ENCODE peak calls at places on chromosomes 5 and 9, in nine cellular contexts. K is foreskin fibroblast, F is omental fat pad, R is HFFc6, W is Caco-2, S is H1, I is endothelial cell, P is cardiac fibroblast, Z is colonic mucosa. Y is an unnamed sample.
A peak's percentile ranks its signal among the peaks of the same experiment; 100 is the strongest.

GRCh38 chr9:122056484-122056883 is 36.6 kb downstream of the TTLL11 start:
- DNase-seq in S (peak; percentile 57), W (peak; percentile 66), P (no peak), F (no peak), Z (no peak), I (peak; percentile 25), R (no peak), K (no peak), Y (no peak)

GRCh38 chr5:2863675-2864433 is 112.4 kb upstream of the IRX2 start:
- DNase-seq in P (no peak), R (no peak), W (no peak), K (no peak), I (no peak), F (no peak), Z (no peak), S (no peak), Y (no peak)

GRCh38 chr9:126853667-126854066 is 6.8 kb upstream of the ZBTB34 start:
- DNase-seq in W (no peak), P (no peak), K (peak; percentile 43), Z (no peak), S (peak; percentile 23), R (peak; percentile 81), F (no peak), I (no peak), Y (no peak)

GRCh38 chr9:126499005-126499910 is 114.5 kb upstream of the LMX1B start:
- DNase-seq in S (peak; percentile 79), Z (no peak), W (peak; percentile 63), F (no peak), I (peak; percentile 64), R (no peak), K (peak; percentile 28), P (peak; percentile 44), Y (no peak)

GRCh38 chr9:111516061-111516465 is 8.9 kb upstream of the ZNF483 start:
- DNase-seq in S (no peak), I (no peak), R (no peak), P (peak; percentile 22), K (no peak), F (no peak), W (no peak), Z (no peak), Y (no peak)

GRCh38 chr5:54455413-54456157 is at the start of gene HSPB3:
- DNase-seq in S (no peak), F (no peak), P (peak; percentile 81), W (no peak), R (peak; percentile 91), I (no peak), K (peak; percentile 92), Z (no peak), Y (peak; percentile 82)

GRCh38 chr9:99385814-99386279 is 163.8 kb downstream of the SEC61B start:
- DNase-seq in Z (no peak), F (no peak), W (no peak), P (no peak), S (no peak), K (peak; percentile 55), R (peak; percentile 39), I (no peak), Y (peak; percentile 53)

GRCh38 chr9:92393686-92394085 is 10.7 kb downstream of the OGN start:
- DNase-seq in W (no peak), R (no peak), S (no peak), F (no peak), Z (no peak), K (no peak), I (no peak), P (peak; percentile 60), Y (no peak)

GRCh38 chr5:142784405-142784955 is 14.3 kb downstream of the ARHGAP26 start:
- DNase-seq in F (no peak), I (no peak), Z (no peak), K (no peak), R (no peak), W (no peak), P (no peak), S (no peak), Y (no peak)

GRCh38 chr9:115046199-115046598 is 71.8 kb downstream of the TNC start:
- DNase-seq in Z (no peak), S (no peak), W (no peak), F (no peak), P (no peak), K (no peak), R (no peak), I (no peak), Y (no peak)

GRCh38 chr5:64635056-64635686 is 55.1 kb upstream of the SHISAL2B start:
- DNase-seq in W (peak; percentile 21), Z (no peak), F (no peak), R (peak; percentile 11), K (peak; percentile 20), I (no peak), P (peak; percentile 60), S (no peak), Y (no peak)

GRCh38 chr5:2334686-2335085 is 416.8 kb downstream of the IRX2 start:
- DNase-seq in F (no peak), S (no peak), I (no peak), P (no peak), W (no peak), R (no peak), Z (no peak), K (no peak), Y (no peak)

GRCh38 chr5:178196986-178197385 is 7.3 kb upstream of the HNRNPAB start:
- DNase-seq in S (peak; percentile 67), P (no peak), W (peak; percentile 36), I (peak; percentile 55), K (no peak), F (no peak), Z (no peak), R (no peak), Y (no peak)

GRCh38 chr5:989961-990530 is 18.6 kb upstream of the NKD2 start:
- DNase-seq in R (no peak), S (peak; percentile 54), K (no peak), P (peak; percentile 68), I (peak; percentile 73), Z (peak; percentile 59), W (peak; percentile 58), F (no peak), Y (no peak)

GRCh38 chr9:121651295-121652036 is at the start of gene DAB2IP:
- DNase-seq in P (peak; percentile 50), F (no peak), I (peak; percentile 76), K (no peak), R (no peak), S (peak; percentile 90), W (peak; percentile 86), Z (peak; percentile 71), Y (no peak)

GRCh38 chr5:78360674-78361225 is 333 bp downstream of the SCAMP1 start:
- DNase-seq in P (no peak), R (no peak), Z (peak; percentile 74), W (peak; percentile 51), I (peak; percentile 37), F (peak; percentile 22), K (no peak), S (peak; percentile 72), Y (no peak)

GRCh38 chr9:134462304-134462703 is 136.0 kb downstream of the RXRA start:
- DNase-seq in W (no peak), K (no peak), S (no peak), P (no peak), Z (no peak), F (no peak), I (no peak), R (no peak), Y (no peak)

DNA sequence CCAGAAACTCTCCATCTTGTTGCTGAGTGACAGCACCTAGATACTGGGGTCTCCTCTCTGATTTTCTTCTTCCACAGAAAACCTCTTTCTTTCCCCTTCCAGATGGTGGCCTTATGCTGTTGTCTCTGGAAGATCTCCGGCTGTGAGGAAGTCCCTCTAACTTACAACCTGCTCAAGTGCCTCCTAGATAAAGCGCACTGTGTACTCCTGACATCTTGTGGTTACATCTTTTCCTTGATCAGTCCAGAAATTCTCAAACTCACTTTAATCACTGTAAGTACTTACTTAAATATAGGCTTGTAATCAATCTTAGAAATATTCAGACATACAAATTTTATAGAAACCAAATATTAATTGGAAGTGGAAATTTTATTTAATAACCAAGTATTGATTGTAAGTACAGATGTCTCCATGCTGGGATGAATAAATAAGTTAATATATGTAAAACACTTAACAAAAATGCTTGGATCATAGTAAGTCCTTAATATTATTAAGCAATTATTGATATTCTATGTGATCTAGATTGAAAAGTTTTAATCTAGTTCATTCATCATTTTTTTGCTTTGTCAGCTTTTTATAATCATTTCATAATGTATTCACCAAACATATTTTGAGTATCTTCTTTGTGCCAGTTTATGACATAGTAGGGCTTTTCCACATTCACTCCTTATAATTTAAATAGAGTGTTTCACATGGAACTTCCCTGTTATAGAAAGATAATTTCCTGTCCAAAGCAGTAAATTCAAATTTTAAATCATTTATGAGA is 1381.4 kb upstream of the CDH6 start:
- DNase-seq in K (no peak), F (no peak), R (no peak), W (peak; percentile 34), I (no peak), S (no peak), Z (no peak), P (no peak), Y (no peak)
- TF ChIP-seq CTCF in K (no peak), F (no peak), R (no peak), W (peak; percentile 25), I (no peak), S (no peak), Z (no peak), P (no peak), Y (no peak)

DNA sequence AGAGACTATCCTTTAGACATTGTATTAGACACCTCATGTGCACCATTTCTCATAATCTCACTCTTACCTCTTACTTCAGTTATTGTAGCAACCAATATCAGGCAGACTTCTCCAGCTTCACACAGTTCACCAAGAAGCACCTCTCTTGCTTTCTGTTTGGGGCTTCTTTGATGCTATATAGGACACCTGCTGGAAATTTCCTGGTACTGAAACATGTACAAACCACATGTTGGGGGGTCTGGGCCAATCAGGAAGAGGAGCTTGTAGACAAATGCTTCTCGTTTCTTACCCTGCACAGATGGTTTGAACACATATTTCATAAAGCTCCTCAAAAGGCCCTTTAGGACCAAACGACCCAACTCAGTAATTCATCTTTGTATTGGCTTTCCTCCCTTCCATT is 212.1 kb downstream of the IZUMO3 start:
- DNase-seq in P (no peak), S (no peak), K (no peak), W (no peak), I (no peak), R (no peak), F (no peak), Z (no peak), Y (no peak)
- TF ChIP-seq CTCF in P (no peak), S (no peak), K (no peak), W (no peak), I (no peak), R (no peak), F (no peak), Z (no peak), Y (no peak)

DNA sequence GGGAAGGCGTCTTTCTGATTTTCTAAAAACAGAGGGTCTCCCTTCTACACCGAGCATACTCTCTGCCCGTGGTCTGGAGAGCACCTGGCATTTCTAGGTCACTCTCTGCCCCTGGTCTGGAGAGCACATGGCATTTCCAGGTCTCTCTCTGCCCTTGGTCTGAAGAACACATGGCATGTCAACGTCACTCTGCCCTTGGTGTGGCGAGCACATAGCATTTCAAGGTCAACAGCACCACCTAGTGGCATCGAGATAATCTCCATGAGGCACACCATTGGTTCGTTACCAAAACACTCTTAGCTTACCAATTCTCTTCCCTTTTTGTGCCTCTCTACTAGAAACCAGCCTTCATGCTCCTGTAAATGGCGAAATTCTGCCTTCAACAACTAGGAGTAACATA is 616.5 kb upstream of the NUDT12 start:
- DNase-seq in K (peak; percentile 9), W (peak; percentile 43), Z (peak; percentile 31), P (peak; percentile 56), I (peak; percentile 49), S (peak; percentile 63), F (no peak), R (peak; percentile 28), Y (no peak)
- TF ChIP-seq CTCF in K (peak; percentile 38), W (peak; percentile 49), Z (peak; percentile 40), P (peak; percentile 50), I (peak; percentile 68), S (peak; percentile 61), F (no peak), R (peak; percentile 83), Y (peak; percentile 30)

GRCh38 chr5:7394889-7395431 is 978 bp upstream of the ADCY2 start:
- DNase-seq in K (no peak), F (no peak), Z (no peak), W (no peak), I (peak; percentile 56), P (no peak), R (no peak), S (peak; percentile 82), Y (no peak)
- TF ChIP-seq CTCF in K (no peak), F (no peak), Z (no peak), W (no peak), I (peak; percentile 21), P (no peak), R (no peak), S (peak; percentile 67), Y (no peak)